ENCODE peak calls at places on chromosomes 11 and 22, in eight cellular contexts. P is fibroblast of lung, D is uterus, B is tibial nerve, S is colonic mucosa, Q is SK-N-SH, M is SJSA1, I is IMR-90. N is an unnamed sample.

GRCh38 chr11:66363805-66364535 is 7.6 kb downstream of the SLC29A2 start:
- DNase-seq in D (no peak), S (peak; percentile 80), I (no peak), B (no peak), P (no peak), Q (peak; percentile 86), M (peak; percentile 79), N (peak; percentile 98)

GRCh38 chr11:67277231-67277961 is 11.1 kb downstream of the GRK2 start:
- DNase-seq in S (peak; percentile 91), I (peak; percentile 64), B (peak; percentile 86), P (peak; percentile 78), M (peak; percentile 94), Q (no peak), D (peak; percentile 80), N (peak; percentile 89)

GRCh38 chr11:130908770-130909625 is 7.3 kb downstream of the SNX19 start:
- DNase-seq in M (no peak), D (no peak), B (no peak), Q (no peak), S (no peak), I (peak; percentile 91), P (peak; percentile 85), N (no peak)

GRCh38 chr11:12017243-12017678 is 8.8 kb upstream of the DKK3 start:
- DNase-seq in B (no peak), M (no peak), P (peak; percentile 66), S (no peak), I (peak; percentile 85), D (no peak), Q (no peak), N (no peak)

GRCh38 chr22:39212721-39213376 is 31.9 kb downstream of the PDGFB start:
- DNase-seq in M (peak; percentile 46), P (peak; percentile 51), D (peak; percentile 12), B (no peak), I (no peak), S (no peak), Q (no peak), N (peak; percentile 82)

GRCh38 chr11:62974848-62975522 is 9.8 kb downstream of the SLC22A6 start:
- DNase-seq in Q (peak; percentile 80), M (no peak), D (no peak), S (peak; percentile 88), P (no peak), B (no peak), I (no peak), N (peak; percentile 82)

GRCh38 chr22:45475876-45476514 is 26.7 kb upstream of the FBLN1 start:
- DNase-seq in D (no peak), I (no peak), Q (no peak), M (no peak), B (peak; percentile 50), S (no peak), P (no peak), N (no peak)

GRCh38 chr11:8251767-8252295 is 11.8 kb downstream of the LMO1 start:
- DNase-seq in S (no peak), Q (no peak), M (no peak), P (no peak), D (no peak), I (no peak), B (peak; percentile 2), N (peak; percentile 24)

GRCh38 chr22:36587289-36588154 is 58.6 kb upstream of the EIF3D start:
- DNase-seq in D (no peak), S (no peak), M (no peak), B (no peak), I (peak; percentile 67), Q (no peak), P (peak; percentile 47), N (peak; percentile 40)

GRCh38 chr11:68840661-68841653 is 759 bp downstream of the CPT1A start:
- DNase-seq in B (peak; percentile 29), I (peak; percentile 31), M (no peak), D (peak; percentile 60), S (peak; percentile 83), P (peak; percentile 77), Q (peak; percentile 79), N (peak; percentile 79)

GRCh38 chr22:48760481-48761238 is 1067.0 kb downstream of the BRD1 start:
- DNase-seq in P (no peak), Q (no peak), B (peak; percentile 3), S (peak; percentile 9), D (no peak), M (peak; percentile 33), I (no peak), N (peak; percentile 26)

GRCh38 chr11:2088746-2089535 is 50.2 kb downstream of the IGF2 start:
- DNase-seq in S (no peak), D (no peak), Q (no peak), P (no peak), M (peak; percentile 50), B (no peak), I (no peak), N (peak; percentile 68)

GRCh38 chr11:70862093-70862492 is 390.3 kb downstream of the SHANK2 start:
- DNase-seq in D (no peak), M (no peak), P (no peak), I (no peak), B (no peak), Q (no peak), S (no peak), N (no peak)

GRCh38 chr11:41461057-41461681 is 1.7 kb upstream of the LRRC4C start:
- DNase-seq in M (no peak), I (no peak), S (no peak), P (no peak), D (no peak), Q (no peak), B (no peak), N (no peak)

GRCh38 chr11:2699185-2699530 is 636 bp downstream of the KCNQ1OT1 start:
- DNase-seq in B (peak; percentile 15), P (no peak), Q (peak; percentile 57), S (peak; percentile 30), D (peak; percentile 30), M (no peak), I (peak; percentile 9), N (no peak)

GRCh38 chr11:131511794-131512193 is 141.4 kb downstream of the NTM start:
- DNase-seq in I (no peak), S (peak; percentile 50), B (no peak), M (no peak), Q (peak; percentile 43), P (no peak), D (no peak), N (peak; percentile 91)

GRCh38 chr11:102196816-102197215 is 86.6 kb downstream of the YAP1 start:
- DNase-seq in D (no peak), Q (no peak), S (no peak), M (no peak), P (peak; percentile 51), B (no peak), I (peak; percentile 56), N (no peak)
- H3K4me3 ChIP-seq in D (no peak overlapping the region), Q (no peak overlapping the region), S (no peak overlapping the region), M (no peak overlapping the region), P (no peak overlapping the region), B (no peak overlapping the region), I (no peak overlapping the region), N (no peak overlapping the region)

GRCh38 chr22:32829451-32829851 is 27.9 kb downstream of the TIMP3 start:
- DNase-seq in B (no peak), M (no peak), Q (no peak), I (no peak), S (no peak), P (no peak), D (no peak), N (no peak)

GRCh38 chr22:32828561-32828960 is 27.1 kb downstream of the TIMP3 start:
- DNase-seq in P (no peak), B (no peak), I (no peak), S (no peak), D (peak; percentile 28), Q (no peak), M (no peak), N (no peak)

GRCh38 chr22:32831571-32831970 is 30.1 kb downstream of the TIMP3 start:
- DNase-seq in S (no peak), M (no peak), Q (no peak), D (no peak), I (no peak), P (no peak), B (no peak), N (no peak)

GRCh38 chr22:32830473-32830872 is 29.0 kb downstream of the TIMP3 start:
- DNase-seq in M (no peak), S (no peak), Q (no peak), P (no peak), I (no peak), B (no peak), D (peak; percentile 78), N (peak; percentile 54)

DNA sequence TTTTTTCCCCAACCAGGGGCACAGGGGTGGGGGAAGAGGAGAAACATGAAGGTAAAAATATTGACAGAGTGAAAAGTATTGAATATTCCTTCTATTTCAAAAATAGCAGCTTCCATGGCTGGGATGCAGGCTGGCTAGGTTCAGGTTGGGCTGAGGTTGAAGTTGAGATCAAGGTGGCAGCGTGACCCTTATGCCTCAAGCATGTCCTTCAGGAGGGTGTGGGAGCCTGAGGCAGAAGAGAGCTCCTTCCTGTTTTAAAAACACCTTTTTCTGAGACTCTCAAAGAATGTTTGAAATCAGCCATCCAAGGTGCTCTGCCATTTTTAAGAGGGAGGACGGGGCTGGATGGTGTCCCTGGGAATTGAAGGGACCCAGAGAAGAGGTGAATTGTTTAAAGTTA is 29.5 kb downstream of the TIMP3 start:
- DNase-seq in D (no peak), S (no peak), P (no peak), Q (no peak), I (no peak), M (no peak), B (no peak), N (no peak)
- H3K4me1 ChIP-seq in D (peaks cover 38% of the 10 kb centered on the region), S (no peaks in the 10 kb centered on the region), P (no peaks in the 10 kb centered on the region), Q (peaks cover 6% of the 10 kb centered on the region), I (no peaks in the 10 kb centered on the region), M (no peaks in the 10 kb centered on the region), B (peaks cover 68% of the 10 kb centered on the region), N (peaks cover 8% of the 10 kb centered on the region)

DNA sequence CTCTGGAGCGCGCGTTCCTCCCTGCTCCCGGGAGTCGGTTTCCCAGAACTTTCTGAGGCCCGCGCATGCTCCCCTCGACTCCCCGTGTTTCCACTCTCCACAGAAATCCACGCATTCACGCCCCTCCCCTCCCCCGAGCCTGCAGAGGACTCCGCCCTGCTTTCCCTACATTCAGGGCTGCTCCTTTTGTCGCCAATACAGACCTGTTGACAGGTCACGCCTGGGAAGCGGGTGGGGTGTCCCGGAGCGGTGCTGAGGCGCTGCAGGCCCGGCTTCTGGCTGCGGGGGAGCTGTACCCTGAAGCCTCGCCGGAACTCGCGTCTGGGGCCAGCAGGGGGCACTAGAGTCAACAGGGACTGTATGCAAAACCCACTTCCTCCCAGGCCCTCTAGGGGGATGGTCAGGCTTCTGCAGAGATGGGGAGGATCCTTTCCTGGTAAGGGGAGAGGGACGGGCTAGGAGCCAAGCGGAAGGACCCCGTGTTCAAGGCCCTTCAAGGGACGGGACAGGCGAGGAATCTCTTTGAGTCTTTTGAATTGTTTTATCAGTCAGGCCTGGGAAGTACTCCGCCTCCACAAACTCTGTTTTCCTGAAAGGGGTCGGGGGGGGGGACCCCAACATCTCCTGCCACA is at the start of gene PRAME:
- DNase-seq in B (no peak), D (no peak), S (peak; percentile 72), I (peak; percentile 13), M (peak; percentile 82), Q (peak; percentile 88), P (peak; percentile 22), N (peak; percentile 95)
- H3K4me3 ChIP-seq in B (no peak within 1 kb of the TSS), D (no peak within 1 kb of the TSS), S (no peak within 1 kb of the TSS), I (no peak within 1 kb of the TSS), M (no peak within 1 kb of the TSS), Q (peak within 1 kb of the TSS; percentile 58), P (no peak within 1 kb of the TSS), N (no peak within 1 kb of the TSS)

DNA sequence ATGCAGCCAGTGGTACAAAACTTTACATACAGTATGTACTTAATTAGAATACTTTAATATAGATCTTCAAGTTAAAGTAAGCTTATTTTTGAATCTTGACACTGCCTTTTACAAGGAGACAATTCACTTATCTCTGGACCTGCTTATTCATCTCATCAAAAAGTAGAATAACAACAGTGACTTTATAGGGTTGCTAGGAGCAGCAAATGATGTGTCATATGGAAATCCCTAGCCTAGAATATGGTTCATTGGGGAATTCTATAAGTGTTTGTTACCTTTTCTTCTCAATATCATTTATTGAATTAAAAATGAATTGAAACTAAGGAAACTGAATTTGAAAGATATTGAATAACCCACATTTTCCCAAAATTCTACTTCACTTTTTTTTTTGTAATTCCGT is 45.0 kb upstream of the FIBIN start:
- DNase-seq in I (peak; percentile 28), Q (no peak), B (no peak), S (no peak), D (no peak), M (no peak), P (no peak), N (no peak)
- H3K4me1 ChIP-seq in I (peaks cover 21% of the 10 kb centered on the region), Q (peaks cover 31% of the 10 kb centered on the region), B (peaks cover 10% of the 10 kb centered on the region), S (no peaks in the 10 kb centered on the region), D (no peaks in the 10 kb centered on the region), M (peaks cover 37% of the 10 kb centered on the region), P (peaks cover 13% of the 10 kb centered on the region), N (no peaks in the 10 kb centered on the region)

N was measured in endodermal cell.